ENCODE peak calls at places on chromosomes 16 and 17, in nine cellular contexts. B is KBM-7; A is psoas muscle; Z is fibroblast of the aortic adventitia; S is stimulated activated effector memory CD8-positive, alpha-beta T cell treated with anti-CD3 and anti-CD28 coated beads, Interleukin-12 subunit alpha, Interleukin-12 subunit beta, amount 100 ng/mL, for 72 hours; K is activated naive CD4-positive, alpha-beta T cell; X is AG04450; O is effector CD4-positive, alpha-beta T cell; C is head of caudate nucleus. H is an unnamed sample.

GRCh38 chr17:73170921-73171320 is 6.1 kb downstream of the SSTR2 start:
- DNase-seq in B (no peak), A (no peak), Z (no peak), S (no peak), K (no peak), X (no peak), O (no peak), C (no peak), H (no peak)

GRCh38 chr17:49193513-49194296 is 16.7 kb downstream of the GNGT2 start:
- DNase-seq in B (peak), A (peak), Z (peak), S (no peak), K (no peak), X (no peak), O (no peak), C (peak), H (peak)

GRCh38 chr17:17349724-17350106 is 46.5 kb downstream of the NT5M start:
- DNase-seq in B (no peak), A (no peak), Z (no peak), S (no peak), K (no peak), X (no peak), O (no peak), C (no peak), H (no peak)

GRCh38 chr16:85940214-85940613 is 41.3 kb downstream of the IRF8 start:
- DNase-seq in B (no peak), A (no peak), Z (no peak), S (no peak), K (no peak), X (no peak), O (no peak), C (no peak), H (no peak)

GRCh38 chr16:5323284-5323683 is 225.7 kb upstream of the EEF2KMT start:
- DNase-seq in B (no peak), A (no peak), Z (no peak), S (no peak), K (no peak), X (no peak), O (no peak), C (no peak), H (no peak)

GRCh38 chr16:1545044-1545736 is 11.7 kb downstream of the TMEM204 start:
- DNase-seq in B (peak), A (peak), Z (no peak), S (no peak), K (no peak), X (no peak), O (no peak), C (no peak), H (peak)

GRCh38 chr17:31916496-31917064 is 15.1 kb upstream of the UTP6 start:
- DNase-seq in B (no peak), A (no peak), Z (no peak), S (no peak), K (no peak), X (no peak), O (no peak), C (no peak), H (no peak)

GRCh38 chr17:78708510-78708973 is 73.5 kb downstream of the CYTH1 start:
- DNase-seq in B (peak), A (peak), Z (peak), S (peak), K (peak), X (peak), O (peak), C (peak), H (peak)

GRCh38 chr17:78316867-78317816 is 42.7 kb downstream of the SOCS3 start:
- DNase-seq in B (peak), A (no peak), Z (peak), S (no peak), K (no peak), X (no peak), O (no peak), C (no peak), H (no peak)

GRCh38 chr17:18356624-18357023 is 6.7 kb downstream of the SHMT1 start:
- DNase-seq in B (peak), A (peak), Z (peak), S (no peak), K (no peak), X (peak), O (no peak), C (no peak), H (peak)

GRCh38 chr17:74317071-74317470 is 9.0 kb upstream of the KIF19 start:
- DNase-seq in B (no peak), A (no peak), Z (no peak), S (no peak), K (no peak), X (no peak), O (no peak), C (no peak), H (no peak)

GRCh38 chr16:11005611-11005975 is 61.2 kb downstream of the CLEC16A start:
- DNase-seq in B (no peak), A (no peak), Z (peak), S (no peak), K (no peak), X (no peak), O (no peak), C (no peak), H (no peak)

GRCh38 chr17:45405250-45406086 is 27.2 kb downstream of the ARHGAP27 start:
- DNase-seq in B (no peak), A (no peak), Z (no peak), S (no peak), K (no peak), X (no peak), O (no peak), C (no peak), H (no peak)

GRCh38 chr17:1650731-1651558 is 1.3 kb upstream of the RILP start:
- DNase-seq in B (no peak), A (no peak), Z (no peak), S (peak), K (no peak), X (no peak), O (no peak), C (no peak), H (no peak)

GRCh38 chr16:87037012-87037411 is 280.2 kb downstream of the C16orf95 start:
- DNase-seq in B (no peak), A (no peak), Z (no peak), S (no peak), K (no peak), X (no peak), O (no peak), C (no peak), H (peak)

GRCh38 chr16:268141-269053 is 7.3 kb downstream of the RGS11 start:
- DNase-seq in B (no peak), A (peak), Z (no peak), S (no peak), K (no peak), X (no peak), O (no peak), C (no peak), H (no peak)

GRCh38 chr17:59634632-59635561 is 15.2 kb downstream of the CLTC start:
- DNase-seq in B (no peak), A (no peak), Z (no peak), S (no peak), K (no peak), X (no peak), O (no peak), C (no peak), H (no peak)

GRCh38 chr16:49431591-49432290 is 58.1 kb downstream of the C16orf78 start:
- DNase-seq in B (no peak), A (no peak), Z (no peak), S (no peak), K (no peak), X (no peak), O (no peak), C (no peak), H (no peak)

GRCh38 chr16:3283525-3284447 is 495 bp downstream of the ZNF263 start:
- DNase-seq in B (no peak), A (peak), Z (no peak), S (no peak), K (no peak), X (no peak), O (no peak), C (no peak), H (no peak)

GRCh38 chr16:71407731-71408130 is 34.1 kb downstream of the TLE7 start:
- DNase-seq in B (peak), A (no peak), Z (no peak), S (no peak), K (no peak), X (no peak), O (no peak), C (no peak), H (no peak)

GRCh38 chr17:80676564-80676963 is 131.9 kb downstream of the RPTOR start:
- DNase-seq in B (no peak), A (no peak), Z (no peak), S (no peak), K (no peak), X (no peak), O (no peak), C (no peak), H (no peak)

GRCh38 chr16:46787909-46788308 is 39.8 kb upstream of the MYLK3 start:
- DNase-seq in B (no peak), A (no peak), Z (no peak), S (no peak), K (no peak), X (no peak), O (no peak), C (no peak), H (no peak)

GRCh38 chr17:58043221-58044181 is 36.5 kb upstream of the SRSF1 start:
- DNase-seq in B (no peak), A (no peak), Z (no peak), S (no peak), K (no peak), X (no peak), O (no peak), C (no peak), H (no peak)

GRCh38 chr17:67993153-67993997 is 2.9 kb downstream of the C17orf58 start:
- DNase-seq in B (peak), A (peak), Z (peak), S (peak), K (peak), X (no peak), O (peak), C (peak), H (peak)

GRCh38 chr16:89786474-89787364 is 29.7 kb downstream of the FANCA start:
- DNase-seq in B (no peak), A (no peak), Z (no peak), S (no peak), K (no peak), X (no peak), O (no peak), C (no peak), H (no peak)

GRCh38 chr17:35540589-35541404 is 3.3 kb upstream of the SLFN12L start:
- DNase-seq in B (peak), A (peak), Z (peak), S (peak), K (no peak), X (no peak), O (peak), C (no peak), H (peak)

GRCh38 chr17:29246638-29247037 is at the start of gene CRYBA1:
- DNase-seq in B (no peak), A (no peak), Z (no peak), S (no peak), K (no peak), X (no peak), O (no peak), C (no peak), H (no peak)

GRCh38 chr17:56786989-56787482 is 46.7 kb downstream of the C17orf67 start:
- DNase-seq in B (peak), A (no peak), Z (peak), S (peak), K (no peak), X (peak), O (no peak), C (no peak), H (peak)

GRCh38 chr16:79182618-79183017 is 417.9 kb downstream of the MAF start:
- DNase-seq in B (no peak), A (no peak), Z (no peak), S (no peak), K (no peak), X (no peak), O (no peak), C (no peak), H (no peak)

GRCh38 chr17:61485067-61485775 is 33.0 kb downstream of the TBX4 start:
- DNase-seq in B (no peak), A (no peak), Z (no peak), S (no peak), K (no peak), X (no peak), O (no peak), C (no peak), H (no peak)